ENCODE peak calls at places on chromosomes 1 and 21, in seven cellular contexts. T, X, F, M, N, U and Y are unnamed samples. For H3K79me1, the result is how much of the 10 kb centered on the place peaks cover.

GRCh38 chr21:42094811-42095210 is 23.7 kb downstream of the UMODL1 start:
- DNase-seq in X (no peak), T (no peak), M (peak), F (no peak), N (no peak), U (peak), Y (no peak)

GRCh38 chr1:117622726-117623125 is 16.9 kb downstream of the TENT5C start:
- DNase-seq in F (no peak), X (no peak), T (no peak), U (no peak), N (no peak), M (no peak), Y (no peak)

GRCh38 chr21:41207401-41208388 is 39.7 kb downstream of the BACE2 start:
- DNase-seq in X (no peak), F (no peak), N (no peak), U (no peak), T (peak), M (no peak), Y (no peak)

GRCh38 chr1:15650433-15650832 is 33.2 kb downstream of the DDI2 start:
- DNase-seq in N (no peak), T (no peak), U (no peak), F (no peak), X (no peak), M (no peak), Y (no peak)

GRCh38 chr1:212514056-212514614 is 81.4 kb downstream of the NENF start:
- DNase-seq in F (no peak), T (peak), U (peak), M (peak), X (peak), N (peak), Y (peak)

GRCh38 chr1:36481771-36482723 is 666 bp downstream of the CSF3R start:
- DNase-seq in X (no peak), F (no peak), N (no peak), T (no peak), M (no peak), U (peak), Y (peak)

GRCh38 chr1:70156529-70157120 is 48.8 kb downstream of the LRRC40 start:
- DNase-seq in F (no peak), N (no peak), M (peak), T (peak), X (no peak), U (peak), Y (no peak)

GRCh38 chr1:102550729-102551384 is 554.1 kb upstream of the OLFM3 start:
- DNase-seq in M (peak), X (peak), F (no peak), U (peak), T (peak), N (peak), Y (peak)

GRCh38 chr1:10132852-10133251 is 77.5 kb upstream of the KIF1B start:
- DNase-seq in X (no peak), N (no peak), U (no peak), M (no peak), T (no peak), F (no peak), Y (no peak)

GRCh38 chr1:18738617-18739016 is 108.0 kb downstream of the PAX7 start:
- DNase-seq in N (no peak), F (no peak), T (no peak), U (no peak), X (no peak), M (no peak), Y (no peak)

GRCh38 chr1:160720366-160720765 is 8.7 kb upstream of the CD48 start:
- DNase-seq in F (no peak), N (no peak), M (peak), X (no peak), U (no peak), T (no peak), Y (no peak)

GRCh38 chr21:27206368-27206982 is 239.6 kb upstream of the ADAMTS5 start:
- DNase-seq in T (peak), F (no peak), X (peak), N (peak), M (no peak), U (peak), Y (peak)

GRCh38 chr1:39683591-39684312 is 7.5 kb downstream of the HPCAL4 start:
- DNase-seq in T (no peak), M (no peak), N (peak), F (no peak), U (no peak), X (peak), Y (no peak)

GRCh38 chr1:207049974-207050391 is 1.0 kb downstream of the YOD1 start:
- DNase-seq in F (peak), U (peak), N (no peak), M (peak), X (no peak), T (peak), Y (peak)

GRCh38 chr1:55067022-55067781 is 27.9 kb downstream of the PCSK9 start:
- DNase-seq in X (peak), N (no peak), U (no peak), M (no peak), F (no peak), T (no peak), Y (no peak)

GRCh38 chr1:151720974-151721787 is at the start of gene RIIAD1:
- DNase-seq in U (no peak), M (peak), F (peak), T (no peak), N (no peak), X (peak), Y (peak)

GRCh38 chr21:34994646-34995631 is 54.2 kb downstream of the RUNX1 start:
- DNase-seq in F (no peak), N (no peak), X (no peak), M (no peak), U (no peak), T (no peak), Y (no peak)

GRCh38 chr1:65958561-65959350 is 166.1 kb downstream of the PDE4B start:
- DNase-seq in U (peak), F (peak), M (peak), T (peak), N (no peak), X (no peak), Y (peak)

GRCh38 chr1:9181176-9181906 is 52.4 kb upstream of the GPR157 start:
- DNase-seq in U (peak), F (peak), M (peak), T (peak), X (peak), N (peak), Y (peak)

GRCh38 chr1:93669369-93669768 is 12.3 kb downstream of the BCAR3 start:
- DNase-seq in N (no peak), F (no peak), M (peak), X (no peak), T (peak), U (no peak), Y (no peak)

GRCh38 chr1:240608707-240609106 is 3.2 kb downstream of the GREM2 start:
- DNase-seq in X (peak), M (peak), N (no peak), U (peak), T (no peak), F (no peak), Y (peak)

GRCh38 chr21:41647806-41648561 is 118.9 kb downstream of the RIPK4 start:
- DNase-seq in T (no peak), F (no peak), M (no peak), N (no peak), X (no peak), U (no peak), Y (no peak)

GRCh38 chr1:153647375-153647714 is 11.2 kb upstream of the SNAPIN start:
- DNase-seq in X (peak), U (no peak), N (no peak), T (no peak), M (no peak), F (no peak), Y (peak)

GRCh38 chr1:203765029-203765837 is at the start of gene LAX1:
- DNase-seq in M (no peak), X (no peak), N (no peak), F (no peak), T (no peak), U (peak), Y (no peak)

GRCh38 chr1:238409947-238410346 is 519.2 kb upstream of the ZP4 start:
- DNase-seq in T (peak), X (no peak), M (peak), N (no peak), F (no peak), U (no peak), Y (no peak)

GRCh38 chr1:203321273-203322052 is 16.1 kb downstream of the BTG2 start:
- DNase-seq in X (no peak), N (no peak), T (no peak), F (no peak), U (no peak), M (no peak), Y (no peak)

GRCh38 chr1:67609572-67609939 is 75.4 kb upstream of the GADD45A start:
- DNase-seq in M (no peak), X (no peak), F (no peak), U (no peak), T (no peak), N (no peak), Y (no peak)
- H3K18ac ChIP-seq in M (no peak), X (no peak), F (no peak), U (no peak), T (no peak), N (no peak), Y (no peak)

GRCh38 chr1:119623651-119624050 is 24.4 kb downstream of the ZNF697 start:
- DNase-seq in N (no peak), F (no peak), X (no peak), M (no peak), T (no peak), U (no peak), Y (no peak)
- H3K79me1 ChIP-seq in N (under half), F (under half), X (under half), M (under half), T (under half), U (under half), Y (under half)

GRCh38 chr1:174643206-174643605 is 195.4 kb downstream of the GPR52 start:
- DNase-seq in F (no peak), X (no peak), T (no peak), N (no peak), U (no peak), M (no peak), Y (no peak)

GRCh38 chr1:174642393-174642792 is 194.6 kb downstream of the GPR52 start:
- DNase-seq in F (no peak), N (no peak), U (no peak), M (no peak), X (no peak), T (no peak), Y (no peak)

GRCh38 chr1:174640783-174641182 is 193.0 kb downstream of the GPR52 start:
- DNase-seq in T (no peak), F (no peak), M (no peak), N (no peak), U (no peak), X (no peak), Y (no peak)

DNA sequence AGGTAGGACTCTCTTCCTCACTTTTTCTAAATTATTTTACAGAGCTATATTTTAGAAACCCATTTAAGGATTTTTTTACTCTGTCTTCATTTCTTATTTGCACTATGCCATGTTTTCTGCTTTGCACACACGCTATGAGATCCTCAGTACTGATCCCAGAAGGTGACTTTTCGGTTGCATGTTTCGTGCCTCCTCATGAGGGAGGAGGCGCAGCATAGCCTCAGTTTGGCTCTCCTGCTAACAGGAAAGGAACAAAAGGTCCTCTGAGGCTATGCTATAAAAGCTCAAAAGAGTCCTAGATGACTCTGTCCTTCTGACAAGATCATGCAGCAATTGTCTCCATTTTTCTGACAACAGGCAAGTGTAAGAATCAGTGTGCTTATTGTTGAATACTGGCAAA is 189.7 kb downstream of the GPR52 start:
- DNase-seq in X (no peak), N (no peak), F (no peak), M (no peak), U (no peak), T (no peak), Y (no peak)
- H3K18ac ChIP-seq in X (no peak), N (no peak), F (no peak), M (no peak), U (no peak), T (no peak), Y (no peak)

GRCh38 chr1:230074270-230074669 is 7.2 kb downstream of the GALNT2 start:
- DNase-seq in N (peak), F (no peak), U (no peak), M (no peak), T (no peak), X (no peak), Y (no peak)
- H3K79me1 ChIP-seq in N (under half), F (under half), U (under half), M (under half), T (half or more), X (under half), Y (under half)

GRCh38 chr1:229041946-229042345 is 229.0 kb upstream of the RAB4A start:
- DNase-seq in N (no peak), F (no peak), T (no peak), M (no peak), U (no peak), X (no peak), Y (peak)

GRCh38 chr1:229042482-229042881 is 228.4 kb upstream of the RAB4A start:
- DNase-seq in F (no peak), M (no peak), N (no peak), X (no peak), U (no peak), T (no peak), Y (no peak)

GRCh38 chr1:229043111-229043510 is 227.8 kb upstream of the RAB4A start:
- DNase-seq in T (no peak), F (no peak), N (no peak), M (no peak), X (no peak), U (no peak), Y (no peak)

GRCh38 chr1:229037806-229038405 is 233.0 kb upstream of the RAB4A start:
- DNase-seq in T (peak), N (no peak), X (no peak), F (no peak), U (no peak), M (no peak), Y (no peak)

DNA sequence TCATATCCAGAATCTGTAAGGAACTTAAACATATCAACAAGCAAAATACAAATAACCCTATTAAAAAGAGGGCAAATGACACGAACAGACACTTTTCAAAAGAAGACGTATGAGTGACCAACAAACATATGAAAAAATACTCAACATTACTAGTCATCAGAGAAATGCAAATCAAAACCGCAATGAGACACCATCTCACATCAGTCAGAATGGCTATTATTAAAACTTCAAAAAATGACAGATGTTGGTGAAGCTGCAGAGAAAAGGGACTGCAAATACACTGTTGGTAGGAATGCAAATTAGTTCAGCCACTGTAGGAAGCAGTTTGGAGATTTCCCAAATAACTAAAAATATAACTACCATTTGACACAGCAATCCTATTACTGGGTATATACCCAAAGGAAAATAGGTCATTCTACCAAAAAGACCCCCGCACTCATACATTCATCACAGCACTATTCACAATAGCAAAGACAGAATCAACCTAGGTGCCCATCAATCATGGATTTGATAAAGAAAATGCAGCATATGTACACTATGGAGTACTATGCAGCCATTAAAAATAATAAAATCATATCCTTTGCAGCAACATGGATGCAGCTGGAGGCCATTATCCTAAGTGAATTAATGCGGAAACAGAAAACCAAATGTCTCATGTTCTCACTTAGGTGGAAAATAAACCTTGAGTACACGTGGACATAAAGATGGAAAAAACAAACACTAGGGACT is 230.1 kb upstream of the RAB4A start:
- DNase-seq in X (no peak), F (no peak), U (no peak), N (no peak), T (no peak), M (no peak), Y (no peak)
- H3K18ac ChIP-seq in X (no peak), F (no peak), U (no peak), N (no peak), T (no peak), M (no peak), Y (no peak)

GRCh38 chr1:198171667-198172294 is 15.0 kb downstream of the NEK7 start:
- DNase-seq in T (no peak), F (no peak), X (no peak), U (no peak), M (no peak), N (no peak), Y (peak)
- H3K79me1 ChIP-seq in T (half or more), F (under half), X (under half), U (under half), M (under half), N (under half), Y (under half)

GRCh38 chr1:32232558-32233304 is 10.5 kb downstream of the EIF3I start:
- DNase-seq in F (no peak), U (no peak), M (no peak), X (no peak), N (no peak), T (no peak), Y (no peak)
- H3K18ac ChIP-seq in F (no peak), U (no peak), M (no peak), X (no peak), N (no peak), T (no peak), Y (no peak)

GRCh38 chr1:38559180-38559874 is 300.2 kb downstream of the RRAGC start:
- DNase-seq in T (no peak), N (no peak), M (no peak), X (no peak), F (no peak), U (no peak), Y (no peak)
- H3K79me1 ChIP-seq in T (under half), N (under half), M (under half), X (under half), F (under half), U (under half), Y (under half)